ENCODE peak calls at places on chromosomes 1 and 21, in five cellular contexts. One of them, this sample, is unnamed. For H3K9me3, the result is how much of the 10 kb centered on the place peaks cover.

GRCh38 chr1:108569097-108569728 is 9.3 kb downstream of the EEIG2 start:
- DNase-seq in mammary epithelial cell: peak
- DNase-seq in neuronal stem cell: no peak
- DNase-seq in fibroblast of lung: no peak
- DNase-seq in OCI-LY7: no peak
- DNase-seq in this sample: no peak

GRCh38 chr1:245751671-245752070 is 596.9 kb downstream of the KIF26B start:
- DNase-seq in mammary epithelial cell: no peak
- DNase-seq in fibroblast of lung: no peak
- DNase-seq in OCI-LY7: no peak
- DNase-seq in neuronal stem cell: no peak
- DNase-seq in this sample: no peak

GRCh38 chr1:11342677-11343076 is 69.7 kb downstream of the UBIAD1 start:
- DNase-seq in OCI-LY7: no peak
- DNase-seq in fibroblast of lung: no peak
- DNase-seq in mammary epithelial cell: no peak
- DNase-seq in neuronal stem cell: no peak
- DNase-seq in this sample: no peak

GRCh38 chr1:199205740-199206139 is 566.9 kb downstream of the PTPRC start:
- DNase-seq in OCI-LY7: no peak
- DNase-seq in mammary epithelial cell: peak
- DNase-seq in neuronal stem cell: no peak
- DNase-seq in fibroblast of lung: no peak
- DNase-seq in this sample: no peak

GRCh38 chr21:36032647-36033406 is 27.5 kb downstream of the SETD4 start:
- DNase-seq in fibroblast of lung: no peak
- DNase-seq in mammary epithelial cell: no peak
- DNase-seq in neuronal stem cell: no peak
- DNase-seq in OCI-LY7: no peak
- DNase-seq in this sample: no peak

GRCh38 chr1:36913523-36914060 is 120.7 kb downstream of the GRIK3 start:
- DNase-seq in neuronal stem cell: no peak
- DNase-seq in mammary epithelial cell: no peak
- DNase-seq in fibroblast of lung: no peak
- DNase-seq in OCI-LY7: no peak
- DNase-seq in this sample: no peak

GRCh38 chr1:9399510-9400424 is 107.1 kb downstream of the SPSB1 start:
- DNase-seq in OCI-LY7: peak
- DNase-seq in mammary epithelial cell: no peak
- DNase-seq in fibroblast of lung: peak
- DNase-seq in neuronal stem cell: no peak
- DNase-seq in this sample: peak

GRCh38 chr1:27102707-27103468 is 52.0 kb downstream of the SLC9A1 start:
- DNase-seq in fibroblast of lung: peak
- DNase-seq in mammary epithelial cell: peak
- DNase-seq in neuronal stem cell: peak
- DNase-seq in OCI-LY7: peak
- DNase-seq in this sample: peak

GRCh38 chr1:228022571-228023293 is 15.9 kb downstream of the WNT3A start:
- DNase-seq in neuronal stem cell: no peak
- DNase-seq in OCI-LY7: no peak
- DNase-seq in mammary epithelial cell: no peak
- DNase-seq in fibroblast of lung: no peak
- DNase-seq in this sample: no peak

GRCh38 chr1:204358145-204358544 is 1.6 kb downstream of the PLEKHA6 start:
- DNase-seq in fibroblast of lung: no peak
- DNase-seq in neuronal stem cell: no peak
- DNase-seq in mammary epithelial cell: no peak
- DNase-seq in OCI-LY7: no peak
- DNase-seq in this sample: no peak

GRCh38 chr1:81832573-81832972 is 31.8 kb downstream of the ADGRL2 start:
- DNase-seq in OCI-LY7: no peak
- DNase-seq in fibroblast of lung: peak
- DNase-seq in neuronal stem cell: no peak
- DNase-seq in mammary epithelial cell: peak
- DNase-seq in this sample: peak

GRCh38 chr1:38084700-38085099 is 38.1 kb upstream of the POU3F1 start:
- DNase-seq in mammary epithelial cell: no peak
- DNase-seq in neuronal stem cell: no peak
- DNase-seq in OCI-LY7: no peak
- DNase-seq in fibroblast of lung: no peak
- DNase-seq in this sample: no peak

GRCh38 chr1:47781171-47781959 is 215.8 kb downstream of the TRABD2B start:
- DNase-seq in mammary epithelial cell: no peak
- DNase-seq in fibroblast of lung: no peak
- DNase-seq in OCI-LY7: no peak
- DNase-seq in neuronal stem cell: no peak
- DNase-seq in this sample: no peak

GRCh38 chr21:25999935-26000582 is 170.5 kb downstream of the APP start:
- DNase-seq in mammary epithelial cell: no peak
- DNase-seq in OCI-LY7: no peak
- DNase-seq in neuronal stem cell: no peak
- DNase-seq in fibroblast of lung: no peak
- DNase-seq in this sample: no peak

GRCh38 chr21:45905196-45905595 is 76.4 kb upstream of the COL6A1 start:
- DNase-seq in mammary epithelial cell: no peak
- DNase-seq in fibroblast of lung: no peak
- DNase-seq in OCI-LY7: no peak
- DNase-seq in neuronal stem cell: no peak
- DNase-seq in this sample: no peak

GRCh38 chr1:14519976-14520375 is 78.5 kb upstream of the KAZN start:
- DNase-seq in fibroblast of lung: no peak
- DNase-seq in neuronal stem cell: no peak
- DNase-seq in OCI-LY7: no peak
- DNase-seq in mammary epithelial cell: no peak
- DNase-seq in this sample: no peak

GRCh38 chr1:224528900-224529299 is 87.2 kb upstream of the CNIH3 start:
- DNase-seq in OCI-LY7: no peak
- DNase-seq in mammary epithelial cell: no peak
- DNase-seq in fibroblast of lung: peak
- DNase-seq in neuronal stem cell: no peak
- DNase-seq in this sample: peak

GRCh38 chr1:176854134-176854533 is 310.4 kb downstream of the ASTN1 start:
- DNase-seq in neuronal stem cell: no peak
- DNase-seq in OCI-LY7: no peak
- DNase-seq in mammary epithelial cell: no peak
- DNase-seq in fibroblast of lung: no peak
- DNase-seq in this sample: no peak

GRCh38 chr1:94836891-94837290 is 16.7 kb downstream of the SLC44A3 start:
- DNase-seq in OCI-LY7: no peak
- DNase-seq in fibroblast of lung: no peak
- DNase-seq in neuronal stem cell: no peak
- DNase-seq in mammary epithelial cell: peak
- DNase-seq in this sample: no peak

GRCh38 chr1:178538192-178538916 is 25.4 kb downstream of the TEX35 start:
- DNase-seq in fibroblast of lung: peak
- DNase-seq in OCI-LY7: no peak
- DNase-seq in neuronal stem cell: no peak
- DNase-seq in mammary epithelial cell: peak
- DNase-seq in this sample: peak
- H3K9me3 ChIP-seq in fibroblast of lung: under half
- H3K9me3 ChIP-seq in OCI-LY7: under half
- H3K9me3 ChIP-seq in neuronal stem cell: under half
- H3K9me3 ChIP-seq in mammary epithelial cell: under half
- H3K9me3 ChIP-seq in this sample: under half

DNA sequence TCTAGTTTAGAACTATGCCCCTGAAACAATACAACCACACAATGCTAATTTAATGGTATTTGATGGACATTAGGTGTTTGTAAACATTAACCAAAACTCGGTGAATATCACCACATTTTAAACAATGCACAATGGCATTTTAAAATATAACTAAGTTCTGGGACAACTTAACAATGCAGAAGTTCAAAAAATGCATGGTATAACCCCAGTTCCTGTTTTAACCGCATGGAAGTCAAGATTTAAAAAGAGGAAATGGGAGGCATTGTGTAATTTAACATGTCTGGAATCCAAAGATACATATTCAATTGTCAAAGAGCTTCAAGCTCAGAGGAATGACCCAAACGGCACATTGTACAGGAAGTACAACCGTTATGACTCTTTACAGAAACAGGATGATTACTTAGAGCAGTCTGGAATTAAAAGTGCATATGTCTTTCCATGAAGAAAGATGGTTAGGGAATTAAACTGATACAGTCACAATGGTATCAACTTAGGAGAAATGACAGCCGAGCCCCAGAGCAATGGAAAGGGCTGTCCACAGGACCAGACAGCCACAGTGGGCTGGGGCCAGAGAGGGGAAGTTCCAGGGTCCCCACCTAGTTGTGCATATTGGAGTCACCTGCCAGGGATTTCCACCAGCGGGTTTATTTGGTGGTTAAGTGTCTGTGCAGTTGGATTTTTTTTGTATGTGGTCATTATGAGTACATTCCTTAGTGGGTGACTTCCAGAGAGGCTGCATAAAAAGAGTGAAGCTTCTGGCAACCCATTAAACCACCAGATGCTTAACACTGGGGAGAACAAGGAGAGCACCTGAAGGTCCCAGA is 7.5 kb upstream of the PTTG1IP start:
- DNase-seq in mammary epithelial cell: peak
- DNase-seq in fibroblast of lung: peak
- DNase-seq in OCI-LY7: peak
- DNase-seq in neuronal stem cell: no peak
- DNase-seq in this sample: peak
- H3K4me2 ChIP-seq in mammary epithelial cell: peak
- H3K4me2 ChIP-seq in fibroblast of lung: peak
- H3K4me2 ChIP-seq in OCI-LY7: peak
- H3K4me2 ChIP-seq in neuronal stem cell: no peak
- H3K4me2 ChIP-seq in this sample: peak

GRCh38 chr21:9774347-9774746 is 747.0 kb upstream of the TPTE start:
- DNase-seq in mammary epithelial cell: no peak
- DNase-seq in OCI-LY7: no peak
- DNase-seq in neuronal stem cell: no peak
- DNase-seq in fibroblast of lung: no peak
- DNase-seq in this sample: no peak
- H3K9me3 ChIP-seq in mammary epithelial cell: half or more
- H3K9me3 ChIP-seq in OCI-LY7: under half
- H3K9me3 ChIP-seq in neuronal stem cell: under half
- H3K9me3 ChIP-seq in fibroblast of lung: under half
- H3K9me3 ChIP-seq in this sample: under half

GRCh38 chr1:222817529-222817928 is 2.7 kb downstream of the DISP1 start:
- DNase-seq in neuronal stem cell: no peak
- DNase-seq in fibroblast of lung: peak
- DNase-seq in mammary epithelial cell: peak
- DNase-seq in OCI-LY7: no peak
- DNase-seq in this sample: peak

GRCh38 chr1:222814536-222815366 is at the start of gene DISP1:
- DNase-seq in neuronal stem cell: peak
- DNase-seq in mammary epithelial cell: peak
- DNase-seq in OCI-LY7: peak
- DNase-seq in fibroblast of lung: peak
- DNase-seq in this sample: peak

GRCh38 chr1:222815367-222815765 is 527 bp downstream of the DISP1 start:
- DNase-seq in fibroblast of lung: no peak
- DNase-seq in mammary epithelial cell: peak
- DNase-seq in neuronal stem cell: no peak
- DNase-seq in OCI-LY7: no peak
- DNase-seq in this sample: peak

GRCh38 chr1:222811671-222812070 is 3.2 kb upstream of the DISP1 start:
- DNase-seq in mammary epithelial cell: no peak
- DNase-seq in neuronal stem cell: no peak
- DNase-seq in fibroblast of lung: no peak
- DNase-seq in OCI-LY7: no peak
- DNase-seq in this sample: no peak

DNA sequence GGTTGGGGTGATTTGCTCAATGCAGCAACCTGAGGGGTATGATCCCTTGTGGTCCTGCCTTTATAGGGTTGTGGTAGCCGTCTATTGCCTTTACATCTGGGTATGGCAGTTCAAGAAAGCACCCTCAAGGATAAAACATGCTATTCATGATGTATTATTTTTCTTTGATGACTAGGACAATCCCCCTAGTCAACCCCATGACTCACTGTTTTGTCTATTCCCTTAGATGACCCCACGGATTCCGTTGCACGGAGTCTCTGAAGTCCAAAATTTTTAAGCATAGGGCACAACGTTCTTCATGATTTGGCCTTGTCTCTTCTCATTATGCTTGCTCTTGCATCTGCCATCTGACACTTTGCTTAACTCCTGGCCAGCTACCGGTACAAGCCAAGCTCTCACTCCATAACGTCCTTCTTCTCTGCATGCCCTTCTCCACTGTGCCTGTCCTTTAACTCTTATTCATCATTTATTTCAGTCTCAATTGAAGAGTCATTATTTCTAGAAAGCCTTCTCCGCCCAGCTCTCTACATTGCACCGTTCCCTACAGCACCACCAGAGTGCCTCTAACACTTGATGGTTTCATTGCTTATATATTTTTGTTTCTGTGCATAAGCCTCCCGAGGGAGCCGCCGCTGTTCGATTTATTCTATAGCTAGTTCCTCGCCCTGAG is 838 bp upstream of the DISP1 start:
- DNase-seq in mammary epithelial cell: no peak
- DNase-seq in OCI-LY7: no peak
- DNase-seq in neuronal stem cell: no peak
- DNase-seq in fibroblast of lung: peak
- DNase-seq in this sample: peak
- H3K4me2 ChIP-seq in mammary epithelial cell: peak
- H3K4me2 ChIP-seq in OCI-LY7: peak
- H3K4me2 ChIP-seq in neuronal stem cell: no peak
- H3K4me2 ChIP-seq in fibroblast of lung: peak
- H3K4me2 ChIP-seq in this sample: peak

GRCh38 chr1:49160677-49161076 is 384.0 kb upstream of the BEND5 start:
- DNase-seq in mammary epithelial cell: no peak
- DNase-seq in OCI-LY7: no peak
- DNase-seq in neuronal stem cell: no peak
- DNase-seq in fibroblast of lung: no peak
- DNase-seq in this sample: no peak
- H3K9me3 ChIP-seq in mammary epithelial cell: under half
- H3K9me3 ChIP-seq in OCI-LY7: under half
- H3K9me3 ChIP-seq in neuronal stem cell: under half
- H3K9me3 ChIP-seq in fibroblast of lung: under half
- H3K9me3 ChIP-seq in this sample: under half

DNA sequence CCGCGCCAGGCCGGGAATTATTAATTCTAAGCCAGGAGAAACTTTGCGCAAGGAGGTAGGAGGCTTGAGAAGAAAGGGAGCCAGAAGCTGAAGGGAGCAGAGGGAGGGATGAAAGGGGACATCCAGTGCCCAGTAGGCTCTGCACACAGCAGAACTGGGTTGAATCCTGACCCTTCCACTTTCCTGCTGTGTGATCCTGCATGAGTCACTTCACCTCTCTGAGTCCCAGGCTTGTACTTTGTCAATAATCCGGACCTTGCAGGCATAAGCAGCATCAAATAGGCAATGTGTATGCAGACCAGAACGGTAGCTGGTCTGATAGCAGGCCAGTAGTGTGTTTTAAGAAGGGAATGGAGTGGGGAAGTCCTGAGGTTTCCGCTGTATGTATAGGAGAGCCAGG is 25.5 kb upstream of the EPB41 start:
- DNase-seq in OCI-LY7: no peak
- DNase-seq in fibroblast of lung: no peak
- DNase-seq in mammary epithelial cell: no peak
- DNase-seq in neuronal stem cell: no peak
- DNase-seq in this sample: no peak
- H3K4me2 ChIP-seq in OCI-LY7: no peak
- H3K4me2 ChIP-seq in fibroblast of lung: no peak
- H3K4me2 ChIP-seq in mammary epithelial cell: no peak
- H3K4me2 ChIP-seq in neuronal stem cell: no peak
- H3K4me2 ChIP-seq in this sample: no peak

GRCh38 chr21:15406791-15407190 is 323.0 kb upstream of the USP25 start:
- DNase-seq in mammary epithelial cell: peak
- DNase-seq in fibroblast of lung: no peak
- DNase-seq in OCI-LY7: no peak
- DNase-seq in neuronal stem cell: no peak
- DNase-seq in this sample: no peak
- H3K9me3 ChIP-seq in mammary epithelial cell: under half
- H3K9me3 ChIP-seq in fibroblast of lung: under half
- H3K9me3 ChIP-seq in OCI-LY7: under half
- H3K9me3 ChIP-seq in neuronal stem cell: under half
- H3K9me3 ChIP-seq in this sample: under half

GRCh38 chr1:234925440-234926251 is 203.0 kb downstream of the TOMM20 start:
- DNase-seq in fibroblast of lung: peak
- DNase-seq in mammary epithelial cell: peak
- DNase-seq in OCI-LY7: peak
- DNase-seq in neuronal stem cell: no peak
- DNase-seq in this sample: peak
- H3K4me2 ChIP-seq in fibroblast of lung: peak
- H3K4me2 ChIP-seq in mammary epithelial cell: peak
- H3K4me2 ChIP-seq in OCI-LY7: peak
- H3K4me2 ChIP-seq in neuronal stem cell: no peak
- H3K4me2 ChIP-seq in this sample: no peak

This sample was measured in mesenchymal stem cell.